ENCODE peak calls at places on chromosomes 1 and 21, in ten cellular contexts. N, G, B, Z, K, V, F, C, T and W are unnamed samples. For H3K27me3, the result is how much of the 10 kb centered on the place peaks cover.

GRCh38 chr1:226064816-226065248 is 2.3 kb downstream of the H3-3A start:
- DNase-seq in F (no peak), K (peak), T (no peak), N (peak), V (no peak), Z (no peak), G (peak), C (no peak), B (peak), W (peak)

GRCh38 chr21:36610201-36610600 is 88.7 kb upstream of the SIM2 start:
- DNase-seq in T (no peak), F (no peak), Z (no peak), V (no peak), K (no peak), G (no peak), N (no peak), B (no peak), C (no peak), W (no peak)

GRCh38 chr1:86377341-86377740 is 18.8 kb downstream of the ODF2L start:
- DNase-seq in C (no peak), V (no peak), T (no peak), F (no peak), G (no peak), N (no peak), Z (no peak), B (no peak), K (no peak), W (no peak)

GRCh38 chr1:200979574-200980451 is 43.7 kb downstream of the KIF21B start:
- DNase-seq in G (peak), B (peak), N (peak), F (peak), K (no peak), V (peak), T (no peak), Z (no peak), C (peak), W (peak)

GRCh38 chr1:219123041-219123440 is 50.6 kb upstream of the LYPLAL1 start:
- DNase-seq in V (no peak), T (no peak), C (no peak), B (no peak), K (no peak), Z (no peak), F (no peak), G (no peak), N (no peak), W (no peak)

GRCh38 chr1:208006258-208006920 is 95.5 kb upstream of the CD34 start:
- DNase-seq in F (no peak), G (no peak), B (no peak), C (no peak), V (no peak), K (no peak), T (no peak), N (no peak), Z (no peak), W (no peak)

GRCh38 chr1:104235141-104235540 is 485.4 kb downstream of the AMY1C start:
- DNase-seq in K (no peak), V (no peak), F (no peak), C (no peak), B (no peak), N (peak), T (no peak), G (no peak), Z (no peak), W (no peak)

GRCh38 chr1:3943123-3943431 is 43.0 kb upstream of the C1orf174 start:
- DNase-seq in V (no peak), K (no peak), B (no peak), C (no peak), N (no peak), Z (no peak), F (no peak), G (no peak), T (no peak), W (no peak)

GRCh38 chr1:7616076-7616833 is 154.8 kb upstream of the VAMP3 start:
- DNase-seq in C (no peak), T (peak), N (peak), G (no peak), Z (no peak), B (peak), V (peak), K (no peak), F (no peak), W (no peak)

GRCh38 chr1:31823780-31824179 is 8.0 kb upstream of the SPOCD1 start:
- DNase-seq in Z (peak), N (no peak), T (no peak), F (no peak), K (no peak), B (no peak), C (no peak), V (no peak), G (no peak), W (no peak)

GRCh38 chr21:31335957-31336738 is 7.9 kb downstream of the TIAM1 start:
- DNase-seq in T (peak), N (no peak), C (no peak), G (no peak), K (no peak), V (no peak), Z (no peak), F (no peak), B (no peak), W (no peak)

GRCh38 chr1:246725191-246725590 is 982 bp downstream of the SCCPDH start:
- DNase-seq in N (no peak), G (peak), C (no peak), F (no peak), K (no peak), Z (no peak), B (no peak), T (no peak), V (no peak), W (no peak)

GRCh38 chr1:208272311-208272710 is 28.1 kb upstream of the PLXNA2 start:
- DNase-seq in G (no peak), K (no peak), T (no peak), C (no peak), N (no peak), F (no peak), V (no peak), B (no peak), Z (no peak), W (no peak)

GRCh38 chr1:92949937-92950817 is 11.1 kb downstream of the DIPK1A start:
- DNase-seq in N (no peak), K (no peak), V (no peak), C (no peak), G (no peak), F (no peak), Z (no peak), B (no peak), T (no peak), W (no peak)

GRCh38 chr1:90201467-90202358 is 206.8 kb downstream of the ZNF326 start:
- DNase-seq in K (no peak), F (no peak), B (peak), V (no peak), T (no peak), Z (no peak), C (no peak), N (no peak), G (no peak), W (no peak)

GRCh38 chr1:237754627-237755026 is 136.1 kb downstream of the ZP4 start:
- DNase-seq in B (no peak), Z (no peak), V (no peak), F (no peak), T (no peak), G (no peak), K (no peak), N (no peak), C (no peak), W (no peak)

GRCh38 chr21:43303240-43304178 is 123.4 kb downstream of the SIK1 start:
- DNase-seq in C (no peak), B (no peak), Z (no peak), K (no peak), N (no peak), T (peak), G (no peak), V (peak), F (no peak), W (no peak)

GRCh38 chr1:1349256-1350012 is at the start of gene DVL1:
- DNase-seq in C (no peak), F (no peak), N (peak), Z (no peak), V (peak), T (peak), K (peak), B (peak), G (peak), W (peak)

GRCh38 chr1:165397945-165398344 is 41.4 kb upstream of the LMX1A start:
- DNase-seq in N (peak), T (no peak), B (no peak), G (no peak), V (no peak), F (no peak), K (no peak), Z (no peak), C (no peak), W (no peak)

DNA sequence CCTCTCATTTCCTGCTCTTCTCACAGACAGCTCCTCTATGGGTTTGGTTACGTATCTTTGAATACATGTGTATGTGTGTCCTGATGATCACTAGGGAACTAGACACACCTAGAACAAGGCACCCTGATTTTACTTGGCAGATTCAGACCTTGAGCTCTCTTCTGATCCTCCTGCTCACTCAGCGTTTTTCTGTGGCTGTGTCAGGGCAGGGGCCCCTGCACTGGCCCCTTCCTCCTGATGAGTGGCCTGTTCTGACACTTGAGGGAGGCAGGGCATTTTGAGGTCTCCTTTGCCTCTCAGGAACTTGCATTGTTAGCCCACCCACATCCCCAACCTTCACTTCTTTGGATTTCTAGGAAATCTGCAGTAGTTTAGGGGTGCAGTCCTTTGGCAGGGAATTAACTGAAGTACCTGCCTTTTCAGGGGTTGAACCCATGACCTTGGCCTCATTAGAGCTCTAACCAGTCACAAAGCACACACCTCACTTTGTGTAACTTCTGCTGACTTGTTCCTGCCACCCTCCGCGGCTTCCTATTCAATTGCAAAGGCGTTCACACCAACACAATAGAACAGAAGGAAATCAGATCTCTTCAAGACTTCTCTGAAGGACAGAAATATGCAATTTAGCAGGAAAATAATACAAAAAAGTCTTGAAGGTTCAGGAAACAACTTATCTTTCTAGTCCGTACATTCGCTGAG is 8.8 kb downstream of the SMYD2 start:
- DNase-seq in K (no peak), B (no peak), G (no peak), Z (no peak), F (peak), V (no peak), N (peak), T (no peak), C (no peak), W (no peak)
- H3K4me3 ChIP-seq in K (no peak), B (no peak), G (no peak), Z (no peak), F (no peak), V (no peak), N (peak), T (no peak), C (no peak), W (no peak)

GRCh38 chr1:155123801-155124200 is 3.9 kb upstream of the EFNA1 start:
- DNase-seq in V (no peak), N (no peak), K (no peak), B (no peak), Z (no peak), F (no peak), C (no peak), G (no peak), T (no peak), W (no peak)

GRCh38 chr1:155120253-155120652 is 7.4 kb upstream of the EFNA1 start:
- DNase-seq in F (no peak), C (no peak), G (no peak), N (no peak), B (no peak), T (no peak), K (no peak), V (no peak), Z (no peak), W (no peak)

GRCh38 chr1:155124503-155125463 is 2.9 kb upstream of the EFNA1 start:
- DNase-seq in N (peak), T (no peak), G (no peak), B (peak), C (no peak), Z (no peak), F (no peak), V (no peak), K (no peak), W (no peak)

GRCh38 chr1:155122308-155122707 is 5.4 kb upstream of the EFNA1 start:
- DNase-seq in F (no peak), B (no peak), T (no peak), V (no peak), K (no peak), C (no peak), N (no peak), G (no peak), Z (no peak), W (no peak)

GRCh38 chr1:155121249-155121648 is 6.4 kb upstream of the EFNA1 start:
- DNase-seq in G (no peak), V (no peak), B (no peak), T (no peak), N (no peak), K (no peak), Z (no peak), C (no peak), F (no peak), W (no peak)
- H3K27me3 ChIP-seq in G (under half), V (under half), B (under half), T (under half), N (under half), K (under half), Z (under half), C (under half), F (under half), W (under half)

DNA sequence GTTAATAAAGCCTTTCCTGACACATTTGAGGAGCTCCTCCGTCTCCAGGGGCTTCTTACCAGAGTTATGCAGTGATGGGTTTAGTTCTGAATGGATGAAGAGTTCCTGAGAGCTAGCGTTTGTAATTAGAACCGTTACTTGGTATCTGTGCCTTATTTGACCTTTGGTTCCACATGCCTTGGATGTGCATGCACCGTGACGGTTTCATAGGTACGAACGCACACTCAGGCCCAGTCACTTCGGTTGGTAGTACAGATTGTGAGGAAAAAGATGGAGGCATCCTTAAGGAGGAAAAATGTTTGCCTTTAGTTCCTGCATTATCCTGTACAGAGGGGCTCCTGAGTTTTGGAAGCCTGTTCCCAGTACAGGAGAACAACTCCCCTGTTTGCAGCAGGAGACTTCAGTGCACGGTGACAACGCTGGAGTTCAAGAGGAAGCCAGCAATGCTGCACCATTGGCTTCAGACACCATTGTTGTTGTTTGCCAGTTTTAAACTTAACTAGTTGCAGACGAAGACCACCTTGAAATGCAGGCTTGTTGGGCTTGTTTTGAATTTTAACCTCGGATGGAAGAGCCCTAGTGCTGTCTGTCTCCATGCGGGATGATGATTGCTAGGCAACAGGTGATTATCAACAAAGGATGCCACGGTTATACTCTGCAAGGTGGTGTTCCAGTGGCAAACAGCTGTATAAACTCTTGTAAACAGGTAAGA is 8.2 kb downstream of the RBM15 start:
- DNase-seq in Z (no peak), K (no peak), T (no peak), C (no peak), N (peak), F (no peak), B (no peak), V (no peak), G (no peak), W (no peak)
- TF ChIP-seq POLR2AphosphoS5 in Z (no peak), K (no peak), T (no peak), C (no peak), N (no peak), F (no peak), B (no peak), V (no peak), G (no peak), W (no peak)

DNA sequence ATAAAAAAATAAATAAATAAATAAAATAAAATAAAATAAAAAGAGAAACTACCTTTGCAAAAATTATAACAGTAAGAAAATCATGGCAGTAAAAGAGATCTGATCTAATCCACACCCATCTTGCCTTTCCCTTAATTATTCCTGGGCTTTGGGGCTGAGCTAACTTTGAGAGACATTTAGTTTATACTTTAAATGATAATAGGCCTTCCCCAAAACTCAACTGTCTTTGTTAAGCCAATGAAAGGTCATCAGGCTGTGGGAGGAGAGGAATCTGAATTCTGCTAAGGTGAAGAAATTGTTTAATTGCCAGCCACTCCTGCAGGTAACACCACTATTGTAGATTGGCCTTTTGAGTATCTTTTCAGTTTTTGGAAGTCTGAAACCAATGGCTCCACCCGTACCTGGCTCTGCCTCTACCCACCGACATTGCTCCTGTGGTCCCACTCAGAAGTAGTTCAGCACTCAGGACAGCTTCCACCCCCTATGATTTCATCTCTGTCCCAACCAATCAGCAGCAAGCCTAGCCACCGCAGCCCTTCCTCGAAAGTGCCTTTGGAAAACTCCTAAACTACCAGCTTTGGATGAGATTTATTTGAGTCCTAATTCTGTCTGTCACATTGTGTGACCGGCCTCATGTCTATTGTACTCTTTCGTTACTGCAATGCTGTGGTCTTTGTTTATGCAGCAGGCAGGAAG is 23.0 kb upstream of the PNRC2 start:
- DNase-seq in V (peak), C (no peak), T (no peak), B (no peak), N (peak), F (no peak), G (no peak), K (no peak), Z (no peak), W (no peak)
- H3K4me3 ChIP-seq in V (no peak), C (no peak), T (no peak), B (no peak), N (peak), F (no peak), G (no peak), K (no peak), Z (no peak), W (no peak)

DNA sequence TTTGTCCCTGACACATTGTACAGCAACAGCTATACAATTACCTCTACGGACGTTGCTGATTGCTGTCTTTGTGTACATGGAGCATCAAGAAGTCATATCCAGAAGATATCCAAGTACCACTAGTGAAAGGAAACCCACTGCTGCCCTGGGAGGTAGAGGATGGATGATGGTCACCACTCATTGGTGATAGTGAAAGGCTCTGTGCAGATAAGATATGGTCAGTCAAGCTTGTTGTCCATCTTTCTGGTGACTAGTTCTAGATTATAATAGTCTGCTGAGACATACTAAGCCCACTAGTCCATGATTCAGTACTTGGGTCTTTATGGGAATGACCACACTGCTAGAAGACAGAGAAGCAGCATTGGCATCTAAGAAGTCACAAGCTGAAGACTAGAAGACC is 30.3 kb downstream of the NIBAN1 start:
- DNase-seq in K (no peak), F (no peak), G (no peak), V (no peak), B (no peak), C (no peak), N (no peak), T (no peak), Z (peak), W (no peak)
- H3K27me3 ChIP-seq in K (under half), F (under half), G (under half), V (under half), B (under half), C (under half), N (under half), T (under half), Z (under half), W (under half)

GRCh38 chr21:39454949-39455668 is 3.3 kb downstream of the SH3BGR start:
- DNase-seq in N (no peak), Z (no peak), C (no peak), B (no peak), K (no peak), F (no peak), G (no peak), V (no peak), T (no peak), W (no peak)

GRCh38 chr21:39453571-39454179 is 1.9 kb downstream of the SH3BGR start:
- DNase-seq in B (no peak), N (no peak), G (no peak), T (no peak), C (no peak), V (no peak), K (no peak), F (no peak), Z (no peak), W (no peak)

GRCh38 chr21:39452965-39453332 is 1.2 kb downstream of the SH3BGR start:
- DNase-seq in Z (no peak), K (no peak), B (no peak), C (no peak), F (no peak), V (no peak), T (no peak), G (no peak), N (no peak), W (no peak)

GRCh38 chr21:39452207-39452964 is 616 bp downstream of the SH3BGR start:
- DNase-seq in K (no peak), N (no peak), G (no peak), Z (no peak), B (no peak), T (no peak), F (no peak), V (no peak), C (no peak), W (no peak)

DNA sequence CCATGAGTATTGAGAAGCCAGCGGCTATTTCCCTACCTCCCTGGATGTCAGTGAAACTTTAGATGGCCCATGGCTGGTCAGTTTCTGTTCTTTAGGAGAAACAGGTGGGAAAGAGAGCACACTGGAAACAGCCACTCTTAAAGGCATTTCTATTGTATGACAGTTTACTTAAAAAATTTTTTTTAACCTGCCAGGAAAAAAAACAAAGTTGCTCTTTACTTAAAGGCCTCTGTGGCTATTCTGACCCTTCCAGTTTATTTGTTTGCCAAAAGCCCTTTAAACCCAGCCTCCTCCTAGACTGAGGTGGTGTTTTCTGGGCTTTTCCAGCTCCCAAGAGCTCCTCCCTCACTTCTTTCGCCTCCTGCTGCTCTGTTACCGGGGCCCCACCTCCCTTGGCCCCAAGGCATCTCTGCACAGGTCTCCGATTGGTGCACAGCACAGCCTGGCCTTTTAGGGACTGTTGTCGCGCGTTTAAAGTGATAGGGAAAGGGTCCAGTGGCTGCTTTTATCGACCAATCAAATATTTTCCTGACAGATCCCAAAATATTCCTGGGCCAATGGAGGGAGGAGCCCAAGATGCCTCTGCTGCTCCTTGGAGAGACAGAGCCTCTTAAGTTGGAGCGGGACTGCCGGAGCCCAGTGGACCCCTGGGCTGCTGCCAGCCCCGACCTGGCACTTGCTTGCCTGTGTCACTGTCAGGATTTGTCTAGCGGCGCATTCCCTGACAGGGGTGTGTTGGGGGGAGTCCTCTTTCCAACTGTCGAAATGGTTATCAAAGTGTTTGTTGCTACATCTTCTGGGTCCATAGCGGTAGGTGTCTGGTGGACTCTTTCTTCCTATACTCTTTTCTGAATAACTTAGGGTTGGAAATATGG is at the start of gene SH3BGR:
- DNase-seq in N (peak), V (peak), F (peak), B (no peak), Z (no peak), T (peak), G (peak), C (no peak), K (peak), W (no peak)
- TF ChIP-seq POLR2AphosphoS5 in N (no peak), V (no peak), F (no peak), B (no peak), Z (peak), T (no peak), G (no peak), C (no peak), K (no peak), W (no peak)

GRCh38 chr1:15886613-15887167 is 39.2 kb downstream of the SPEN start:
- DNase-seq in F (no peak), N (no peak), V (no peak), G (no peak), K (no peak), T (no peak), C (no peak), Z (peak), B (no peak), W (no peak)
- H3K4me3 ChIP-seq in F (no peak), N (no peak), V (peak), G (peak), K (peak), T (peak), C (peak), Z (peak), B (no peak), W (peak)